ENCODE peak calls at places on chromosomes 13 and 19, in five cellular contexts. E is tibial artery, K is small intestine, H is uterus, B is tibial nerve. X is an unnamed sample.
A peak's percentile ranks its signal among the peaks of the same experiment; 100 is the strongest.

GRCh38 chr19:51327066-51327985 is 14.6 kb downstream of the VSIG10L start:
- DNase-seq in E (no peak), K (peak; percentile 53), H (no peak), B (no peak), X (no peak)

GRCh38 chr19:3266792-3267469 is 42.5 kb downstream of the CELF5 start:
- DNase-seq in E (no peak), K (no peak), H (no peak), B (no peak), X (no peak)

GRCh38 chr19:49528211-49528771 is 488 bp downstream of the RCN3 start:
- DNase-seq in E (peak; percentile 53), K (no peak), H (peak; percentile 54), B (no peak), X (peak; percentile 11)

GRCh38 chr13:110590577-110590976 is 24.8 kb upstream of the NAXD start:
- DNase-seq in E (no peak), K (peak; percentile 17), H (no peak), B (no peak), X (no peak)

GRCh38 chr19:39971380-39971841 is 446 bp downstream of the PSMC4 start:
- DNase-seq in E (no peak), K (no peak), H (no peak), B (no peak), X (peak; percentile 8)

GRCh38 chr19:44731081-44731480 is 17.4 kb upstream of the BCL3 start:
- DNase-seq in E (no peak), K (peak; percentile 40), H (no peak), B (no peak), X (no peak)

GRCh38 chr13:67223024-67223423 is 7.1 kb downstream of the PCDH9 start:
- DNase-seq in E (no peak), K (no peak), H (no peak), B (no peak), X (no peak)

GRCh38 chr19:30580673-30581072 is 208.5 kb downstream of the ZNF536 start:
- DNase-seq in E (no peak), K (no peak), H (no peak), B (no peak), X (no peak)

GRCh38 chr13:103272770-103273169 is 206.6 kb upstream of the SLC10A2 start:
- DNase-seq in E (no peak), K (no peak), H (no peak), B (no peak), X (no peak)

GRCh38 chr19:45919678-45920077 is 5.1 kb upstream of the NANOS2 start:
- DNase-seq in E (no peak), K (no peak), H (no peak), B (no peak), X (no peak)

GRCh38 chr13:74000906-74001305 is 133.3 kb downstream of the KLF12 start:
- DNase-seq in E (no peak), K (no peak), H (no peak), B (no peak), X (no peak)

GRCh38 chr13:85503797-85504196 is 295.4 kb downstream of the SLITRK6 start:
- DNase-seq in E (no peak), K (no peak), H (no peak), B (no peak), X (no peak)

GRCh38 chr13:69809152-69809551 is 298.5 kb upstream of the ATXN8OS start:
- DNase-seq in E (no peak), K (no peak), H (no peak), B (no peak), X (no peak)
- H3K4me3 ChIP-seq in E (no peak overlapping the region), K (no peak overlapping the region), H (no peak overlapping the region), B (no peak overlapping the region), X (no peak overlapping the region)

GRCh38 chr19:47511128-47511517 is 3.7 kb downstream of the NAPA start:
- DNase-seq in E (no peak), K (no peak), H (peak; percentile 86), B (peak; percentile 32), X (no peak)
- H3K4me1 ChIP-seq in E (peaks cover 86% of the 10 kb centered on the region), K (peaks cover 11% of the 10 kb centered on the region), H (peaks cover 30% of the 10 kb centered on the region), B (peaks cover 57% of the 10 kb centered on the region), X (peaks cover 81% of the 10 kb centered on the region)

DNA sequence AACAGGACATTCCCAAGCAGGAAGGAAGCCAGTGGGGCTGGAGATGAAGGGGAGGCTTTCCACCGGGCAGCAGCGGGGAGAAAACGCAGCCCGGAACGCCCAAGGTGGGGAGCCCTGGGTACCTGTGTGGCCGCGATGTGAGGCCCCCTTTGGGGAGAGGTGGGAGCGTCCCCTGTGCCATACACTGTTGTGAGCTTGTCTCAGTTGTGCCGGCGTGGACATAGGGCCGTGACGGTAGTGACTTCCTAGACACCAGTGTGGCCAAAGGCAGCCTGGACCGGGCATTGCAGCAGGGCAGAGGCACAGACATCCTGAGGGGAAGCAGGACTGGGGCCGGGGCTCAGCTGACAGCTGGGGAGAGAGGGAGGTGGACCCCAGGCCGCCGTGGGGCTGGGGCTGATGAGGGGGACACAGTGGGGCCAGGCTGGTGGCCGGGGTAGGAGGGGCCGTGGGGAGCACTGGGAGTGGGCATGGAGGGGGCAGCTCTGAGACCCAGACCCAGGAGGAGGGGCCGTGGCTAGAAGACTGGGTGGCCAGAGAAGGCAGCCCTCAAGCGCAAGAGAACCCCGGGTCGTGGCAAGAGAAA is 38.5 kb upstream of the TFDP1 start:
- DNase-seq in E (no peak), K (no peak), H (no peak), B (no peak), X (no peak)
- H3K4me3 ChIP-seq in E (no peak overlapping the region), K (no peak overlapping the region), H (no peak overlapping the region), B (no peak overlapping the region), X (peak overlapping the region; percentile 49)

DNA sequence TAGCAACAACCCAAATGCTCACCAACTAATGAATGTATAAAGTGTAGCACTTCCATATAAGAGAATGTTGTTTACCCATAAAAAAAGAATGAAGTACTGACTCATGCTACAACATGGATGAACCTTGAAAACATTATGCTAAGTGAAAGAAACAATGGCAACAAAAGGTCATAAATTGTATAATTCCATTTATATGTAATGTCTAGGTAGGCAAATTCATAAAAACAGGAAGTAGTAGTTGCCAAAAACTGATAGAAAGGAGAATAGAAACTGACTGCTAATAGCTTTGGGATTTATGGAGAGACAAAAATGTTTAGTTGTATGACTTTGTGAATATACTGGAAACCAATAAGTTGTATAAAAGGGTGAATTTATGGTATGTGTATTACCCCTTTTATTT is 21.6 kb downstream of the MYCBP2 start:
- DNase-seq in E (no peak), K (no peak), H (no peak), B (no peak), X (no peak)
- H3K4me1 ChIP-seq in E (peaks cover 49% of the 10 kb centered on the region), K (peaks cover 11% of the 10 kb centered on the region), H (peaks cover 14% of the 10 kb centered on the region), B (peaks cover 38% of the 10 kb centered on the region), X (peaks cover 58% of the 10 kb centered on the region)

GRCh38 chr19:41218249-41218614 is 791 bp upstream of the AXL start:
- DNase-seq in E (no peak), K (no peak), H (no peak), B (no peak), X (no peak)
- H3K4me3 ChIP-seq in E (peak overlapping the region; percentile 93), K (no peak overlapping the region), H (peak overlapping the region; percentile 92), B (no peak overlapping the region), X (peak overlapping the region; percentile 85)

DNA sequence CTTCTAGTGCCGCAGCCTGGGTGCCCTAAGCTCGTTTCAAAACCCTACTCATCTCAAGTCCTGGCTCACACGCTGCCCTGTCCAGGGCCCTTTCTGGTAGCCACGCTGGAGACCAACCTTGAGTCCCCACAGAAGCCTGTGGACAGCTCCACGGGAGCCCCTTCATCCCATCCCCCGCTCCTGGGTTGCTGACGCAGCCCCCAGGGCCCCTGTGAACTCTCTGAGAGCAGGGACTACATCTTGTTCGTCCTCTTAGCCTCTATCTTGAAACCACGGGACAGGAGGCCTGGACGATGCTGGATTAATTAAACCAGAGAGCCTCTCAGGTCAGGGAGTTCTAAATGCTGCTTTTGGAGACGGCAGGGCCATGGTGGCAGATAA is 7.4 kb downstream of the MLLT1 start:
- DNase-seq in E (no peak), K (no peak), H (no peak), B (no peak), X (no peak)
- H3K4me1 ChIP-seq in E (peaks cover 71% of the 10 kb centered on the region), K (peaks cover 16% of the 10 kb centered on the region), H (peaks cover 30% of the 10 kb centered on the region), B (peaks cover 62% of the 10 kb centered on the region), X (peaks cover 64% of the 10 kb centered on the region)

DNA sequence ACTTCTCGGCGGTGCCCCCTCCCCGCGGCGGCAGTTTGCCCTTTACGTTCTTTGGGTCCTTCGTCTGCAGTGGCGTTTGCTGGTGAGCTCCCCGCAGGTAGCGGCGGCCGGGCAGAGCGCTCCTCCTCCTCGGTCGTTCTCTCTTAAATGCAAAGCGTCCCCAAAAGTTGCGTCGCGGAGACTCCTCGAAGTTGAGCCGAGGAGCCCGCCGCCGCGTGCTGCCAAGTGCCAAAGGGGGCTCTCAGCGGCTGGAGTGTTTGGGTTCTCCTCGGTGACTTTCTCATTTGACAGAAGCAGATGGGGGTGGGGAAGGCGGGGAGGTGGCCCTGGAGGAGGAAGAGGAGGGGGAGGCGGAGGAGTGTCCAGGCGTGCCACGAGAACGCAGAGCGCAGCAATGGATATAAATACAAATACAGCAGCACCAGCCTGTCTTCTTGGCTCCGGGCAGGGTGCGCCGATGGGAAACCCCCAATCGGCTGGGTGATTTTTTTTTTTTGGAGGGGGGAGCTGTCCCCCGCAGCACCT is at the start of gene SOX21:
- DNase-seq in E (no peak), K (no peak), H (no peak), B (no peak), X (no peak)
- H3K4me3 ChIP-seq in E (peak within 1 kb of the TSS; percentile 22), K (no peak within 1 kb of the TSS), H (no peak within 1 kb of the TSS), B (peak within 1 kb of the TSS; percentile 23), X (peak within 1 kb of the TSS; percentile 60)

DNA sequence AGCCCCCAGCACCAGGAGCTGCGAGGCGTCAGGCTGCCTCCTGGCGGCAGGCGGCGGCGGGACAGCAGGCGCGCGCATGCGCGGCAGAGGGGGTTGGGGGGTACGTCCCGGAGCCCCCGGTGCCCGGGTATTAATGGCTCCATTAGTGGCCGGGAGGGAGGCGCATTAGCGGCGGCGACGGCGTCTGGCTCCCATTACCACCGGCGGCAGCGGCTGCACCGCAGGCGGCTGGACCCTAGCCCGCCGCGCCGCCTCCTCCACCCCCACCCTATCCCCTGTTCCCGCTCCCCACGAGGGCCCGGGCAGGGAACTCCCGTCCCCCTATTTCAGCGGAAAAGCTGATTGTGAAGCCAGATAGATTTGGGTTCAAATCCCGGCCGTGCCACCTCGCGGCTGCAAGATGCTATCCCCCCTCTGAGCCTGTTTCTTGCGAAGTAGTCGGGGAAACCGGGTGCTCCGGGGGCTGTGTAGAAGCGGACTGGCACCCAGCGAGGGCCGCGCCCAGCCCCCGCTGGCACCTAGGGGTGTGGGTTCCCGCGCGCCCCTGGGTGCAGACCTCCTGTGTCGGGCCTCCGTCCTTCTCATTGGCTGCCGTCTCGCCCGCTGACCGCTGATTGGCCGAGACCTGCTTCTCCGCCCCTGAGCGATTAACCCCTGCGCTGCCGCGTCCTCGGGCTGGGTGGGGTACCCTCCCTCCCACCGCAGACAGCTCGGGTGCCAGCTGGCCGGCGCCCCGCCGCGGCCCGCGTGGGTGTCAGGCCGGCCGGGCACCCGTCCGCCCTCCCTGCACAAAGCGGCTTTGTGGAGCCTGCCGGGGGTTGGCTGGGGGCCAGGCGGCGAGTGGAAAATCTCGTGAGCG is 11.1 kb downstream of the CIC start:
- DNase-seq in E (peak; percentile 90), K (peak; percentile 79), H (peak; percentile 95), B (peak; percentile 93), X (peak; percentile 87)
- H3K4me1 ChIP-seq in E (peaks cover 85% of the 10 kb centered on the region), K (peaks cover 10% of the 10 kb centered on the region), H (peaks cover 6% of the 10 kb centered on the region), B (peaks cover 70% of the 10 kb centered on the region), X (peaks cover 73% of the 10 kb centered on the region)